ENCODE peak calls at places on chromosome 20, in eight cellular contexts. Y is AG09319, D is HFFc6, Z is H1, H is heart right ventricle, E is breast epithelium, X is endothelial cell, K is endodermal cell. Q is an unnamed sample.

GRCh38 chr20:25252686-25253421 is 5.0 kb downstream of the PYGB start:
- DNase-seq in H (no peak), X (no peak), K (peak; percentile 35), Y (no peak), D (no peak), Z (no peak), E (no peak), Q (no peak)

GRCh38 chr20:48832423-48832735 is 4.6 kb upstream of the PREX1 start:
- DNase-seq in Y (no peak), X (no peak), Z (no peak), D (no peak), K (no peak), E (no peak), H (no peak), Q (no peak)

GRCh38 chr20:21607971-21608735 is 94.3 kb upstream of the NKX2-2 start:
- DNase-seq in Z (no peak), Y (no peak), E (peak; percentile 74), D (no peak), H (no peak), K (no peak), X (no peak), Q (no peak)

GRCh38 chr20:20373046-20373706 is 5.3 kb downstream of the INSM1 start:
- DNase-seq in X (no peak), Z (no peak), Y (no peak), D (peak; percentile 53), E (no peak), H (no peak), K (no peak), Q (no peak)

GRCh38 chr20:45845452-45845851 is 11.7 kb downstream of the ACOT8 start:
- DNase-seq in Y (no peak), X (no peak), E (no peak), D (no peak), Z (no peak), H (no peak), K (no peak), Q (no peak)

GRCh38 chr20:38165089-38165965 is at the start of gene TGM2:
- DNase-seq in E (no peak), Y (no peak), H (peak; percentile 83), K (peak; percentile 90), X (peak; percentile 77), D (peak; percentile 66), Z (no peak), Q (peak; percentile 57)

GRCh38 chr20:32460231-32460630 is 102.1 kb downstream of the ASXL1 start:
- DNase-seq in Y (no peak), E (no peak), X (no peak), H (no peak), K (no peak), Z (no peak), D (no peak), Q (no peak)

GRCh38 chr20:7399575-7399974 is 540.7 kb downstream of the HAO1 start:
- DNase-seq in H (no peak), X (no peak), E (no peak), D (no peak), Z (no peak), K (no peak), Y (no peak), Q (no peak)

GRCh38 chr20:31835977-31836852 is 9.2 kb downstream of the FOXS1 start:
- DNase-seq in Z (no peak), H (peak; percentile 86), K (no peak), E (peak; percentile 67), X (no peak), Y (peak; percentile 67), D (peak; percentile 86), Q (no peak)

GRCh38 chr20:2421247-2421646 is 40.5 kb downstream of the TGM6 start:
- DNase-seq in Y (no peak), X (no peak), E (no peak), K (no peak), D (no peak), Z (no peak), H (no peak), Q (no peak)

GRCh38 chr20:2470051-2470431 is 548 bp downstream of the SNRPB start:
- DNase-seq in X (peak; percentile 47), D (peak; percentile 40), Z (no peak), Y (no peak), E (no peak), H (peak; percentile 40), K (no peak), Q (no peak)

GRCh38 chr20:48201881-48202280 is 416.6 kb upstream of the SULF2 start:
- DNase-seq in X (no peak), D (no peak), E (no peak), K (no peak), Y (no peak), H (no peak), Z (no peak), Q (no peak)

GRCh38 chr20:10715035-10715434 is 41.2 kb upstream of the JAG1 start:
- DNase-seq in D (peak; percentile 24), X (no peak), Z (no peak), H (no peak), E (no peak), K (no peak), Y (no peak), Q (no peak)

GRCh38 chr20:1437222-1437904 is 29.3 kb downstream of the NSFL1C start:
- DNase-seq in X (peak; percentile 81), K (peak; percentile 89), Z (no peak), E (peak; percentile 68), D (peak; percentile 70), Y (peak; percentile 60), H (peak; percentile 72), Q (peak; percentile 63)

DNA sequence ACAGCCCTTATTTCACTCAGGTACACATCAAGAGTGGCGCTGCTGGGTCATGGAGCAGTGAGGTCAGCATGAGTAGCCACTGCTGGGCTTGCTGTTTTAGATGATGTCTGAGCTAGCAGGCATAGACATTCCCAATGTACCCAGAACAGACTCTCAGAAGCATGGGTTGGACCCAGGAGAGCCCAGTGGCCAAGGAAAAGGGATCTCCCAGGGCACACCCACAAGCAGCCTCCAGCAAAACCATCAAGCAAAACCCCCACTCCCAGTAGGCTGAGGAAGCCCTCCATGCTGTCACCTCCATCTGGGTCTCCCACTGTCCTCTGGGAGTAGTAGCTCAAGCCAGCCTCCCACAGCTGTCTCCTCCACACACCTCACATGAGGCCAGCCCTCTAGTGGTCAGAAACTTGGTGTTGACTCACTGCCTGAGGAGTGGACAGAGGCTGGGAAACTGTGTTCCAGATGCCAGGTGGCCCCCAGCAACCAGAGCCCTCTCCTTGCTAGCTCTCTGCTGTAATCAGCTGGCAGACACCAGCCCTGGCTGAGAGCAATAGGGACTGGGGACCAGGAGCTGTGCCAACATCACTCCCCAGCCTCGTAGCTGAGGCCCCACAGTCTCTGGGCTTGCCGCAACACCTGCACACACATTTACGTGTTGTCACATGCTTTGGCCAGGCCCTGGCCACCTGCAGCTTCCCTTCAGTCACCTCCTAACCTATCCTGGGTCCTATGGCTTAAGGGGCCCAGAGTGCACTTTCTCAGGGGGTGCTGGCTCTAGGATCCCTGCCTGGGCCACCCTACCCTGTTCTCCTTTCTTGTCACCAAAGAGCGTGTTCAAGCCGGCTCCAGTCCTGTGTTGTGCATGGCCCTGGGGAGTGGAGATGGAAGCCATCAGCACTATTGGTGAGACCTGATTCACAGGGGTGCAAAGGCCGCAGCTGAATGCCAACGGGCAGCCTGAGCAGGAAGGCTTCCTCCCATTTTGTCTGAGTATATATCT is 1.9 kb upstream of the AP5S1 start:
- DNase-seq in X (peak; percentile 74), H (peak; percentile 78), D (peak; percentile 85), Y (no peak), E (no peak), K (peak; percentile 93), Z (no peak), Q (no peak)
- TF ChIP-seq CTCF in X (peak; percentile 68), H (peak; percentile 52), D (peak; percentile 90), Y (peak; percentile 78), E (peak; percentile 62), K (peak; percentile 83), Z (peak; percentile 74), Q (peak; percentile 69)

DNA sequence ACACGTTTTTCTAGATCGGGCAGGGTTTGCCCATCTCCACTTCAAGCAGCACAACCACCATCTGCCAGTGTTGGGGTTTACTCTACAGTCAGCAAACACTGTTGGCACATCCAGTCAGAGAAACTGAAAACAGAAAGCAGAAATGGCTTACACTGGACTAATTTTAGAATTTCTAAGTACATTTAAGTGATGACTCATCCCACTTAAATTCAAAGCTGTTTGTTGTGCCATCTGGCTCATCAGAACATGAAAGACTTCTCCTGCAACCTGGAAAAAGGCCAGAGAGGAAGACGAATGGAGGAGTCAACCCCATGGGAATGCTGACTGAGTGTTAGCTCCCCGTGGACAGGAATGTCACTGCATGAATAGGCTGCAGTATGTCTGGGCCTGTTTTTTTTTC is 21.8 kb downstream of the FAM209B start:
- DNase-seq in H (peak; percentile 81), D (peak; percentile 98), E (no peak), Z (no peak), X (no peak), K (peak; percentile 55), Y (peak; percentile 83), Q (no peak)
- TF ChIP-seq CTCF in H (no peak), D (no peak), E (peak; percentile 36), Z (no peak), X (no peak), K (no peak), Y (no peak), Q (no peak)

GRCh38 chr20:34435589-34435988 is 72.5 kb downstream of the ITCH start:
- DNase-seq in Z (no peak), H (no peak), E (no peak), Y (no peak), D (no peak), K (no peak), X (no peak), Q (no peak)

GRCh38 chr20:34443546-34443945 is 72.7 kb upstream of the DYNLRB1 start:
- DNase-seq in X (no peak), Y (no peak), Z (no peak), K (no peak), D (no peak), H (no peak), E (no peak), Q (no peak)

GRCh38 chr20:34433391-34433790 is 70.3 kb downstream of the ITCH start:
- DNase-seq in K (no peak), Z (no peak), X (no peak), H (no peak), E (no peak), D (no peak), Y (no peak), Q (no peak)

GRCh38 chr20:34437330-34437986 is 74.4 kb downstream of the ITCH start:
- DNase-seq in X (no peak), Y (no peak), D (peak; percentile 9), H (no peak), Z (no peak), E (no peak), K (no peak), Q (no peak)

GRCh38 chr20:34439168-34439567 is 76.1 kb downstream of the ITCH start:
- DNase-seq in D (no peak), Y (no peak), X (no peak), E (no peak), Z (no peak), K (no peak), H (no peak), Q (no peak)
- TF ChIP-seq CTCF in D (no peak), Y (no peak), X (no peak), E (no peak), Z (no peak), K (no peak), H (no peak), Q (no peak)

DNA sequence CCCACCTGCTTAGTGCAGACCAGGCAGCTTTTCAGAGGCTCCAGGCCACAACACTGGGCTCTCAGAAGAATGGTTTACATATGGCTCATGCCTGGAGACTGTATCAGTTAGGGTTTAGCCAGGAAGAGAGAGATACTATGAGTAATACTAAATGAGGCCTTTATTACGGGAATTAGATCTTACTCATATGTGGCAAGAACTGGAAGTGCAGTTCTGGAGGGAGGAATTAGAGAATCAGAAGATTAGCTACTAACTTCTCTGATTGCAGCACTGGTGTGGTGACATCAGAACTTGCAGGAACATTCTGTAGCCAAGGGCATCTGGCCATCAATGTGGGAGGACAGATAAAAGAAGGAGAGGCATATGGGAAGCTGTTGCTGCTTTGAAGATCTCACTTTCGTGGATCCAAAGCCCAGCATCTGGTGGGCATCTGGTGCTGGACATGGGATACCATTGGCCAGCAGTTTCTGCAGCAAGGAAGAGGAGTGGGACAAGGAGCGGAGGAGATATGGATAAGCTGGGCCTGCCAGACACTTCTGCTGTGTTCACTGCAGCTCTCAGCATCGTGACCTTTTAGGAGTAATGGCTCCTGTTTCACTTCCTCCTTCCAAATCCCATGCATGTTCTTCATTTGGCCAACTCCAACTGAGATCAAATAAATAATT is 248.5 kb downstream of the BTBD3 start:
- DNase-seq in E (no peak), H (peak; percentile 70), X (no peak), Y (peak; percentile 79), K (no peak), Z (no peak), D (peak; percentile 21), Q (no peak)
- TF ChIP-seq CTCF in E (no peak), H (no peak), X (no peak), Y (no peak), K (no peak), Z (no peak), D (no peak), Q (no peak)